ENCODE peak calls at places on chromosome 17, in ten cellular contexts. C is tibial nerve, K is transverse colon, M is sigmoid colon, F is ovary, B is A549, V is SK-N-SH, I is suprapubic skin, W is upper lobe of left lung, R is esophagus muscularis mucosa. L is an unnamed sample.

GRCh38 chr17:27546624-27547300 is 84.2 kb upstream of the LGALS9 start:
- DNase-seq in M (no peak), C (no peak), W (no peak), F (no peak), B (no peak), V (no peak), K (no peak), R (no peak), I (no peak), L (no peak)

GRCh38 chr17:27315322-27315721 is 21.4 kb downstream of the WSB1 start:
- DNase-seq in B (no peak), R (peak; percentile 94), K (peak; percentile 80), W (no peak), M (peak; percentile 97), F (peak; percentile 73), C (peak; percentile 75), V (no peak), I (no peak), L (peak; percentile 67)

GRCh38 chr17:75273968-75274708 is 3.1 kb upstream of the MIF4GD start:
- DNase-seq in R (no peak), B (no peak), W (no peak), C (no peak), I (no peak), V (peak; percentile 50), F (no peak), M (no peak), K (no peak), L (no peak)

GRCh38 chr17:50626037-50626574 is 8.6 kb upstream of the ABCC3 start:
- DNase-seq in W (peak; percentile 89), I (peak; percentile 91), V (peak; percentile 93), C (peak; percentile 35), K (peak; percentile 71), R (no peak), F (peak; percentile 74), B (peak; percentile 88), M (peak; percentile 90), L (peak; percentile 82)

GRCh38 chr17:50549969-50550368 is 3.0 kb downstream of the SPATA20 start:
- DNase-seq in M (no peak), I (no peak), K (no peak), R (no peak), B (no peak), C (no peak), V (no peak), F (no peak), W (no peak), L (no peak)

GRCh38 chr17:74099441-74100340 is 103.8 kb upstream of the RPL38 start:
- DNase-seq in B (no peak), V (no peak), C (no peak), I (no peak), R (no peak), M (no peak), W (no peak), F (no peak), K (no peak), L (no peak)

GRCh38 chr17:19305261-19305660 is 57.3 kb downstream of the B9D1 start:
- DNase-seq in W (no peak), M (peak; percentile 43), F (no peak), V (no peak), C (no peak), B (no peak), R (no peak), I (no peak), K (no peak), L (no peak)

GRCh38 chr17:44911133-44912001 is 3.9 kb downstream of the GFAP start:
- DNase-seq in R (no peak), F (peak; percentile 64), M (peak; percentile 84), I (no peak), C (no peak), W (peak; percentile 88), K (peak; percentile 72), V (peak; percentile 77), B (peak; percentile 95), L (peak; percentile 73)

GRCh38 chr17:51764387-51764971 is 394.0 kb downstream of the CA10 start:
- DNase-seq in C (no peak), I (no peak), B (peak; percentile 78), K (peak; percentile 50), R (no peak), M (peak; percentile 57), W (no peak), F (peak; percentile 24), V (peak; percentile 76), L (peak; percentile 41)

GRCh38 chr17:56185905-56186783 is 32.9 kb downstream of the ANKFN1 start:
- DNase-seq in C (no peak), R (no peak), B (no peak), M (no peak), K (no peak), W (no peak), V (no peak), F (no peak), I (no peak), L (no peak)

GRCh38 chr17:77742579-77742978 is 215.9 kb upstream of the TNRC6C start:
- DNase-seq in R (no peak), M (peak; percentile 26), C (no peak), F (no peak), W (no peak), I (peak; percentile 32), B (no peak), V (no peak), K (no peak), L (no peak)

GRCh38 chr17:67801626-67802175 is 23.6 kb upstream of the BPTF start:
- DNase-seq in B (no peak), W (no peak), C (no peak), K (no peak), R (no peak), F (no peak), I (no peak), V (no peak), M (no peak), L (no peak)
- TF ChIP-seq CTCF in B (no peak), W (no peak), C (no peak), K (no peak), R (no peak), F (no peak), I (no peak), V (no peak), M (no peak), L (no peak)

GRCh38 chr17:79169366-79169765 is 94.7 kb downstream of the ENGASE start:
- DNase-seq in W (peak; percentile 69), R (no peak), V (no peak), I (no peak), M (no peak), K (no peak), F (no peak), B (no peak), C (no peak), L (no peak)

GRCh38 chr17:79171152-79171551 is 96.5 kb downstream of the ENGASE start:
- DNase-seq in V (peak; percentile 72), C (no peak), K (no peak), R (no peak), M (no peak), F (no peak), I (no peak), B (no peak), W (no peak), L (no peak)

GRCh38 chr17:79169861-79170260 is 95.2 kb downstream of the ENGASE start:
- DNase-seq in R (no peak), I (no peak), B (no peak), V (no peak), K (no peak), M (no peak), F (no peak), W (no peak), C (no peak), L (no peak)

GRCh38 chr17:79167486-79167885 is 92.9 kb downstream of the ENGASE start:
- DNase-seq in R (no peak), M (no peak), F (no peak), C (no peak), K (no peak), W (peak; percentile 69), B (no peak), V (no peak), I (no peak), L (no peak)

DNA sequence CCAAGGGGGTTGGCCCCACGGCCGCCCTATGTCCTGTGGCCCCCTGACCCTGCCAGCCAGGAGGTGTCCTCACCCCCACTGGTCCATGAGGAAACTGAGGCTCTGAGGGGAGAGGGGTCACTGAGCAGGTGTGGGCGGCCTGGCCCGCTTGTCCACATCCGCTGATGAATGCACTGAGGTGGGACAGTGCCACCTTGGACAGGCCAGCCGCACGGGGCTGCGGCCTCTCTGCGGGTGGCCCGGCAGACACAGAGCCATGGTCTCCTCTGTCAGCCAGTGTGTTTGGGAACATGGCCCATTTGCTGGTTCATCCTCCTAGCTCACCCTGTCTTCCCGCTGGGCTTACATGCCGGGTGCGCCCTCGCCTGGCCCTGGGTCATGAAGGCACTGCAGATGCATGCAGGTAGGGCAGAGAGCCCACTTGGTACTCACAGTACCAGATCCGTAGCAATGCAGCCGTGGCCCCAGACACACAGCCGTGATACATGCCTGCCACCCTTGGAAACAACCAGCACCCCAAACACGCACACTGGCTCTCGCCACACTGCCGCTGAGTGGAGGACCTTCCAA is 93.9 kb downstream of the ENGASE start:
- DNase-seq in I (no peak), R (no peak), K (no peak), B (no peak), F (no peak), C (no peak), M (no peak), W (peak; percentile 68), V (no peak), L (no peak)
- TF ChIP-seq EP300 in I (no peak), R (no peak), K (no peak), B (no peak), F (no peak), C (no peak), M (no peak), W (no peak), V (no peak), L (no peak)

GRCh38 chr17:3827124-3827773 is 18.8 kb downstream of the NCBP3 start:
- DNase-seq in V (peak; percentile 61), I (peak; percentile 67), F (peak; percentile 45), B (peak; percentile 75), R (no peak), W (no peak), M (no peak), K (peak; percentile 64), C (no peak), L (peak; percentile 65)
- H3K27ac ChIP-seq in V (no peak overlapping the region), I (no peak overlapping the region), F (no peak overlapping the region), B (no peak overlapping the region), R (peak overlapping the region; percentile 85), W (no peak overlapping the region), M (peak overlapping the region; percentile 75), K (peak overlapping the region; percentile 52), C (no peak overlapping the region), L (no peak overlapping the region)

DNA sequence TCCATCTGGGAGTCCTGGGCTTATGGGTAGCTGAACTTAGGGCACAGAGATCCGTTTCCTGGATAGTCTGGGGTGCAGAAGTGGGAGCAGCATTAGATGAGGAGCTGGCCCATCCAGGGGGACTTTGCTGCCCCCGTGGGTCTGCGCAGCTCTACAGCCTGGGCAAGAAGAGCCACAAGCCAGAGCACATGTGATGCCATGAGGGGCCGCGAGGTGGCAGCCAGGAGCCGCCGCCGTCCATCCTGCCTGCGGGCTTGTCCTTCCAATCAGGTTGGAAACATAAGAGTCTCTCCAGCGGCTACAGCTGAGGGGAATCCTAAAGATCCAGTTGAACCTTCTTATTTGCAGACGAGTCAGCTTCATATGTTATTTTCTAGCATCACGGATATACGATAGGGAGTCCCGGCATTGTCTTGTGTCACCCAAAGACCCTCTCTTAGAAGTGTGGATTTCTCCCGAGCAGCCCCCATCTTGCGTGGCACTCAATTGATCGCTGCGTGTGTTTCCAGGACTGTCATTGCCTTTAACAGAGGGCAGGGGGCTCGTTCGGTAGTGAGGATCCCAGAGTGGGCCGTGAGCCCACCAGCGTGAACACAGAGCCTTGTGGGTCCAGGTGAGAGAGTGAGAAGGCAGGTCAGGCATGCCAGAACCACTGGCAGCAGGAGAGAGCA is 22.0 kb downstream of the C1QTNF1 start:
- DNase-seq in V (peak; percentile 93), I (no peak), F (peak; percentile 45), R (no peak), C (peak; percentile 60), B (peak; percentile 89), W (peak; percentile 95), K (peak; percentile 74), M (peak; percentile 90), L (peak; percentile 82)
- TF ChIP-seq CTCF in V (peak; percentile 98), I (peak; percentile 97), F (peak; percentile 82), R (peak; percentile 86), C (peak; percentile 98), B (peak; percentile 92), W (peak; percentile 93), K (peak; percentile 95), M (peak; percentile 81), L (peak; percentile 92)